ENCODE peak calls at places on chromosome 2, in six cellular contexts. One of them, this sample, is unnamed.

GRCh38 chr2:23286031-23286764 is 98.8 kb upstream of the KLHL29 start:
- DNase-seq in K562: no peak
- DNase-seq in HFF-Myc: no peak
- DNase-seq in CD8-positive, alpha-beta T cell: no peak
- DNase-seq in uterus: no peak
- DNase-seq in fibroblast of the aortic adventitia: no peak
- DNase-seq in this sample: no peak

GRCh38 chr2:223075301-223076270 is 23.6 kb downstream of the KCNE4 start:
- DNase-seq in K562: no peak
- DNase-seq in HFF-Myc: no peak
- DNase-seq in CD8-positive, alpha-beta T cell: no peak
- DNase-seq in uterus: no peak
- DNase-seq in fibroblast of the aortic adventitia: no peak
- DNase-seq in this sample: no peak

GRCh38 chr2:144480257-144480656 is 39.7 kb downstream of the ZEB2 start:
- DNase-seq in K562: no peak
- DNase-seq in HFF-Myc: no peak
- DNase-seq in CD8-positive, alpha-beta T cell: no peak
- DNase-seq in uterus: no peak
- DNase-seq in fibroblast of the aortic adventitia: peak
- DNase-seq in this sample: peak

GRCh38 chr2:209472386-209472832 is 48.6 kb downstream of the MAP2 start:
- DNase-seq in K562: no peak
- DNase-seq in HFF-Myc: no peak
- DNase-seq in CD8-positive, alpha-beta T cell: no peak
- DNase-seq in uterus: no peak
- DNase-seq in fibroblast of the aortic adventitia: peak
- DNase-seq in this sample: peak

GRCh38 chr2:232315049-232315922 is 63.3 kb upstream of the ALPP start:
- DNase-seq in K562: no peak
- DNase-seq in HFF-Myc: peak
- DNase-seq in CD8-positive, alpha-beta T cell: peak
- DNase-seq in uterus: peak
- DNase-seq in fibroblast of the aortic adventitia: no peak
- DNase-seq in this sample: peak

GRCh38 chr2:24050041-24050655 is 607 bp downstream of the FKBP1B start:
- DNase-seq in K562: no peak
- DNase-seq in HFF-Myc: no peak
- DNase-seq in CD8-positive, alpha-beta T cell: no peak
- DNase-seq in uterus: peak
- DNase-seq in fibroblast of the aortic adventitia: peak
- DNase-seq in this sample: peak

GRCh38 chr2:237471457-237472186 is 15.4 kb upstream of the MLPH start:
- DNase-seq in K562: peak
- DNase-seq in HFF-Myc: no peak
- DNase-seq in CD8-positive, alpha-beta T cell: peak
- DNase-seq in uterus: no peak
- DNase-seq in fibroblast of the aortic adventitia: peak
- DNase-seq in this sample: peak

GRCh38 chr2:127576433-127577207 is 41.1 kb downstream of the MYO7B start:
- DNase-seq in K562: no peak
- DNase-seq in HFF-Myc: no peak
- DNase-seq in CD8-positive, alpha-beta T cell: no peak
- DNase-seq in uterus: no peak
- DNase-seq in fibroblast of the aortic adventitia: peak
- DNase-seq in this sample: peak

GRCh38 chr2:161981679-161982300 is 92.2 kb downstream of the DPP4 start:
- DNase-seq in K562: no peak
- DNase-seq in HFF-Myc: no peak
- DNase-seq in CD8-positive, alpha-beta T cell: no peak
- DNase-seq in uterus: no peak
- DNase-seq in fibroblast of the aortic adventitia: no peak
- DNase-seq in this sample: no peak

GRCh38 chr2:117232305-117232704 is 582.2 kb upstream of the DDX18 start:
- DNase-seq in K562: no peak
- DNase-seq in HFF-Myc: no peak
- DNase-seq in CD8-positive, alpha-beta T cell: no peak
- DNase-seq in uterus: no peak
- DNase-seq in fibroblast of the aortic adventitia: no peak
- DNase-seq in this sample: no peak

GRCh38 chr2:206693399-206694137 is 24.6 kb downstream of the DYTN start:
- DNase-seq in K562: peak
- DNase-seq in HFF-Myc: peak
- DNase-seq in CD8-positive, alpha-beta T cell: peak
- DNase-seq in uterus: peak
- DNase-seq in fibroblast of the aortic adventitia: peak
- DNase-seq in this sample: peak

GRCh38 chr2:56754627-56755026 is 570.8 kb downstream of the CCDC85A start:
- DNase-seq in K562: no peak
- DNase-seq in HFF-Myc: no peak
- DNase-seq in CD8-positive, alpha-beta T cell: no peak
- DNase-seq in uterus: no peak
- DNase-seq in fibroblast of the aortic adventitia: no peak
- DNase-seq in this sample: no peak

DNA sequence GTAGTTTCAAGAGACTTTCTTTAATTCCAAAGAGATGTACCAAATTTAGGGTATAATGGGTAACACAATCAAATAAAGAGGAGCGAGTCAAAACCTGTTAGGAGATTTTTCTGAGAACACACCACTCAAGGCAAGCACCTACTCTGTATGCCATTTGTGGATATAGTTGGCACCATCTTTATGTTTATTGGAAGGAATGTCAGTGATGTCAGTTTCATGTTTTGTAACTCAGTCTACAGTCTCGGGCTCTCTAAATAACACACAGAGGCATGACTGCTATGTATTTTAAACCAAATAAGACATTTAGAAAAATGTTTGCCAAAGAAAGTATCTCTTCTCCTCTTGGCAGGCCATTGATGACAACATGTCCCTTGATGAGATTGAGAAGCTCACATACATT is 59.7 kb downstream of the CPS1 start:
- DNase-seq in K562: no peak
- DNase-seq in HFF-Myc: no peak
- DNase-seq in CD8-positive, alpha-beta T cell: no peak
- DNase-seq in uterus: no peak
- DNase-seq in fibroblast of the aortic adventitia: peak
- DNase-seq in this sample: no peak
- TF ChIP-seq CTCF in K562: no peak
- TF ChIP-seq CTCF in HFF-Myc: no peak
- TF ChIP-seq CTCF in CD8-positive, alpha-beta T cell: no peak
- TF ChIP-seq CTCF in uterus: no peak
- TF ChIP-seq CTCF in fibroblast of the aortic adventitia: no peak
- TF ChIP-seq CTCF in this sample: no peak

GRCh38 chr2:12791906-12792305 is 75.2 kb downstream of the TRIB2 start:
- DNase-seq in K562: no peak
- DNase-seq in HFF-Myc: no peak
- DNase-seq in CD8-positive, alpha-beta T cell: no peak
- DNase-seq in uterus: no peak
- DNase-seq in fibroblast of the aortic adventitia: no peak
- DNase-seq in this sample: no peak

GRCh38 chr2:12797815-12798214 is 81.1 kb downstream of the TRIB2 start:
- DNase-seq in K562: no peak
- DNase-seq in HFF-Myc: no peak
- DNase-seq in CD8-positive, alpha-beta T cell: no peak
- DNase-seq in uterus: no peak
- DNase-seq in fibroblast of the aortic adventitia: peak
- DNase-seq in this sample: no peak

GRCh38 chr2:12796617-12797016 is 79.9 kb downstream of the TRIB2 start:
- DNase-seq in K562: no peak
- DNase-seq in HFF-Myc: no peak
- DNase-seq in CD8-positive, alpha-beta T cell: no peak
- DNase-seq in uterus: no peak
- DNase-seq in fibroblast of the aortic adventitia: no peak
- DNase-seq in this sample: no peak
- H3K4me3 ChIP-seq in K562: no peak
- H3K4me3 ChIP-seq in HFF-Myc: no peak
- H3K4me3 ChIP-seq in CD8-positive, alpha-beta T cell: no peak
- H3K4me3 ChIP-seq in uterus: no peak
- H3K4me3 ChIP-seq in fibroblast of the aortic adventitia: no peak
- H3K4me3 ChIP-seq in this sample: no peak

DNA sequence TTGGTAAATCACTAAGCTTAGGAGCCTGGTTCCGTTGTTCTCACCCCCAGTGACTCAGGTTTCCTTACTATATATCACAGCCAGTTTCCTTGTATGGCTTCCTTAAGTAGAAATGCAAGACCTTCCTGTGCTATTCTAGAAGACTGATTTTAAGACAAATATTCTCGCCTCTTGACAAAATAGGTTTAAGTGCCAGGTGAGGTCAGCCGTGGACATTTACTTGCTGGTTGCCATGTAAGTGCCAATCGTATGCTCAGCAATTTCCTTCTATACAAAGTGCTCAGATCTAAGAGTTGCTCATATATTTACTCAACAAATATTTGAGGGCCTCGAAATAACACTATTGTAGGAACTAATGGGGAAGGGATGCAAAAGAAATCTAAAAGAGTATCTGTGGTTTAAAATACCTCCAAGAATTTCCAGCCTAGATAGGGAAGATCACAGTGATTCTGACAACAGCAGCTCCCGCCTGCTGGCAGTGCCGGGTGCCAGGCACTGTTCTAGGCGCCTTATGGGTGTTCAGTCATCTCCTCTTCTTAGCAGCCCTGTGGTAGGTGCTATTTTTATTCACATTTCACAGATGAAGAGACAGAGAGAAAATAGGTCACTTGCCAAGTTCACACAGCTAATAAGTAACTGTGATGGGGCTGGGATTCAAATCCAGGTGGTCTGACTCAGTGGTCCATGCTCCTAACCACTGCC is 95.3 kb upstream of the B3GNT7 start:
- DNase-seq in K562: no peak
- DNase-seq in HFF-Myc: no peak
- DNase-seq in CD8-positive, alpha-beta T cell: no peak
- DNase-seq in uterus: no peak
- DNase-seq in fibroblast of the aortic adventitia: no peak
- DNase-seq in this sample: no peak
- TF ChIP-seq CTCF in K562: no peak
- TF ChIP-seq CTCF in HFF-Myc: no peak
- TF ChIP-seq CTCF in CD8-positive, alpha-beta T cell: no peak
- TF ChIP-seq CTCF in uterus: no peak
- TF ChIP-seq CTCF in fibroblast of the aortic adventitia: no peak
- TF ChIP-seq CTCF in this sample: no peak

GRCh38 chr2:182068811-182069210 is 83.2 kb downstream of the PPP1R1C start:
- DNase-seq in K562: no peak
- DNase-seq in HFF-Myc: no peak
- DNase-seq in CD8-positive, alpha-beta T cell: no peak
- DNase-seq in uterus: no peak
- DNase-seq in fibroblast of the aortic adventitia: no peak
- DNase-seq in this sample: peak
- H3K4me3 ChIP-seq in K562: no peak
- H3K4me3 ChIP-seq in HFF-Myc: no peak
- H3K4me3 ChIP-seq in CD8-positive, alpha-beta T cell: no peak
- H3K4me3 ChIP-seq in uterus: no peak
- H3K4me3 ChIP-seq in fibroblast of the aortic adventitia: no peak
- H3K4me3 ChIP-seq in this sample: no peak

GRCh38 chr2:167015806-167016205 is 127.5 kb downstream of the XIRP2 start:
- DNase-seq in K562: no peak
- DNase-seq in HFF-Myc: no peak
- DNase-seq in CD8-positive, alpha-beta T cell: no peak
- DNase-seq in uterus: no peak
- DNase-seq in fibroblast of the aortic adventitia: no peak
- DNase-seq in this sample: no peak

GRCh38 chr2:167018590-167018989 is 130.3 kb downstream of the XIRP2 start:
- DNase-seq in K562: no peak
- DNase-seq in HFF-Myc: no peak
- DNase-seq in CD8-positive, alpha-beta T cell: no peak
- DNase-seq in uterus: no peak
- DNase-seq in fibroblast of the aortic adventitia: no peak
- DNase-seq in this sample: no peak

GRCh38 chr2:167013227-167013626 is 124.9 kb downstream of the XIRP2 start:
- DNase-seq in K562: no peak
- DNase-seq in HFF-Myc: no peak
- DNase-seq in CD8-positive, alpha-beta T cell: no peak
- DNase-seq in uterus: no peak
- DNase-seq in fibroblast of the aortic adventitia: no peak
- DNase-seq in this sample: no peak

DNA sequence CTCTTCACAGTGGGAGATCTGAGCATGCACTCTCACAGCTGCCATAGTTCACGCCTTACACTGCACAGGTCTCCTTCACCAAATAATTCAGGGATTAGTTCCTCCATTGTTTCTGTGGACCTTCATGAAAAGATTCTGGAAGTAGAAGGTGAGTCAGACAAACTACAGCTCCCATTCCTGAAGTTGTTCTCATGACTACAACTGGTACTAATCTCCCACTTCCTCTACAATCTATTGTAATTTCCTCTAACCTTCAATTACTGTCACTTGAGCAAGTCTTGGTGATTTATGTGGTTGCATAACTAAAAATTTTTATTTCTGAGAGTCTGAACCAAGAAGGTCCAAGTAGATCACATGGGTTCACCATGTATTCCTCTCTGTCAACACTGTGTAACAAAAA is 128.7 kb downstream of the XIRP2 start:
- DNase-seq in K562: no peak
- DNase-seq in HFF-Myc: no peak
- DNase-seq in CD8-positive, alpha-beta T cell: no peak
- DNase-seq in uterus: no peak
- DNase-seq in fibroblast of the aortic adventitia: no peak
- DNase-seq in this sample: no peak
- TF ChIP-seq CTCF in K562: no peak
- TF ChIP-seq CTCF in HFF-Myc: no peak
- TF ChIP-seq CTCF in CD8-positive, alpha-beta T cell: no peak
- TF ChIP-seq CTCF in uterus: no peak
- TF ChIP-seq CTCF in fibroblast of the aortic adventitia: no peak
- TF ChIP-seq CTCF in this sample: no peak

DNA sequence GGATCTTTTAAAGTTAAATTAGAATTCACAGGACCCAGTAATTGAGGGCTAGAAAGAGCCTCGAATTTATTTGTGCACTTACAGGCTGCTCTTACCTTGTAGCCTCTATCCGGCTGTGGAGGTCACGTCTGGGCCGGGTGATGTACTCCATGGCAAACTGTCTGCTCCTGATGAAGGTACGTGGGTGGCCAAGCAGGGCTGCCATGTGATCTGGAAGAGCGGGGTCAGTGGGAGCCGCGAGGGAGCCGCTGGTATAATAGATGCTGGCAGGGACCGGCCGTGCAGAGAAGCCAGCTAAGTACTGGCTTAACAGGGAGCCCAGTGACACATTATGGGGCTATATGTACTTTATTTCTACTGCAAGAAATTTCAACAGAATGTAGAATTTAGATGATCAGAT is 59.2 kb downstream of the ADI1 start:
- DNase-seq in K562: no peak
- DNase-seq in HFF-Myc: no peak
- DNase-seq in CD8-positive, alpha-beta T cell: no peak
- DNase-seq in uterus: no peak
- DNase-seq in fibroblast of the aortic adventitia: no peak
- DNase-seq in this sample: no peak
- H3K4me3 ChIP-seq in K562: no peak
- H3K4me3 ChIP-seq in HFF-Myc: no peak
- H3K4me3 ChIP-seq in CD8-positive, alpha-beta T cell: no peak
- H3K4me3 ChIP-seq in uterus: no peak
- H3K4me3 ChIP-seq in fibroblast of the aortic adventitia: no peak
- H3K4me3 ChIP-seq in this sample: no peak

This sample was measured in fibroblast of villous mesenchyme.